ENCODE peak calls at places on chromosomes 7 and 10, in six cellular contexts. One of them, this sample, is unnamed. For H3K4me1, the result is how much of the 10 kb centered on the place peaks cover.

GRCh38 chr10:71963756-71964668 is at the start of gene CHST3:
- DNase-seq in neural progenitor cell: peak
- DNase-seq in endodermal cell: peak
- DNase-seq in neuronal stem cell: peak
- DNase-seq in fibroblast of lung: peak
- DNase-seq in mesendoderm: peak
- DNase-seq in this sample: peak

GRCh38 chr10:62638062-62638477 is 166.4 kb upstream of the ADO start:
- DNase-seq in endodermal cell: no peak
- DNase-seq in fibroblast of lung: peak
- DNase-seq in neuronal stem cell: no peak
- DNase-seq in mesendoderm: peak
- DNase-seq in neural progenitor cell: no peak
- DNase-seq in this sample: no peak

GRCh38 chr7:101235050-101235449 is 2.6 kb downstream of the CLDN15 start:
- DNase-seq in fibroblast of lung: no peak
- DNase-seq in neuronal stem cell: no peak
- DNase-seq in mesendoderm: peak
- DNase-seq in neural progenitor cell: peak
- DNase-seq in endodermal cell: peak
- DNase-seq in this sample: no peak

GRCh38 chr10:70864940-70865339 is 23.4 kb downstream of the PCBD1 start:
- DNase-seq in fibroblast of lung: no peak
- DNase-seq in neural progenitor cell: no peak
- DNase-seq in neuronal stem cell: no peak
- DNase-seq in mesendoderm: no peak
- DNase-seq in endodermal cell: no peak
- DNase-seq in this sample: no peak

GRCh38 chr10:86253171-86254072 is 113.2 kb downstream of the GRID1 start:
- DNase-seq in mesendoderm: peak
- DNase-seq in endodermal cell: peak
- DNase-seq in neuronal stem cell: no peak
- DNase-seq in neural progenitor cell: no peak
- DNase-seq in fibroblast of lung: no peak
- DNase-seq in this sample: no peak

GRCh38 chr7:67588631-67589030 is 592.0 kb downstream of the TYW1 start:
- DNase-seq in neuronal stem cell: no peak
- DNase-seq in mesendoderm: no peak
- DNase-seq in neural progenitor cell: no peak
- DNase-seq in endodermal cell: no peak
- DNase-seq in fibroblast of lung: no peak
- DNase-seq in this sample: no peak

GRCh38 chr7:98872328-98872924 is 2.6 kb upstream of the TMEM130 start:
- DNase-seq in neural progenitor cell: peak
- DNase-seq in endodermal cell: peak
- DNase-seq in fibroblast of lung: peak
- DNase-seq in mesendoderm: peak
- DNase-seq in neuronal stem cell: no peak
- DNase-seq in this sample: no peak

GRCh38 chr7:135197906-135198655 is 13.2 kb downstream of the WDR91 start:
- DNase-seq in neuronal stem cell: no peak
- DNase-seq in neural progenitor cell: no peak
- DNase-seq in endodermal cell: no peak
- DNase-seq in mesendoderm: no peak
- DNase-seq in fibroblast of lung: peak
- DNase-seq in this sample: no peak

GRCh38 chr7:93559624-93560491 is 14.7 kb downstream of the CALCR start:
- DNase-seq in fibroblast of lung: no peak
- DNase-seq in mesendoderm: no peak
- DNase-seq in neuronal stem cell: no peak
- DNase-seq in endodermal cell: no peak
- DNase-seq in neural progenitor cell: no peak
- DNase-seq in this sample: no peak

GRCh38 chr10:47349516-47349915 is 1.4 kb downstream of the RBP3 start:
- DNase-seq in mesendoderm: no peak
- DNase-seq in fibroblast of lung: no peak
- DNase-seq in endodermal cell: no peak
- DNase-seq in neural progenitor cell: no peak
- DNase-seq in neuronal stem cell: no peak
- DNase-seq in this sample: no peak

GRCh38 chr7:70092314-70093303 is 494.3 kb downstream of the AUTS2 start:
- DNase-seq in neuronal stem cell: no peak
- DNase-seq in endodermal cell: no peak
- DNase-seq in mesendoderm: no peak
- DNase-seq in fibroblast of lung: peak
- DNase-seq in neural progenitor cell: no peak
- DNase-seq in this sample: peak

GRCh38 chr10:125151824-125152634 is 8.3 kb downstream of the CTBP2 start:
- DNase-seq in endodermal cell: peak
- DNase-seq in fibroblast of lung: no peak
- DNase-seq in neural progenitor cell: peak
- DNase-seq in mesendoderm: peak
- DNase-seq in neuronal stem cell: no peak
- DNase-seq in this sample: peak

GRCh38 chr10:101760510-101760909 is 15.4 kb downstream of the FGF8 start:
- DNase-seq in endodermal cell: no peak
- DNase-seq in neuronal stem cell: no peak
- DNase-seq in mesendoderm: no peak
- DNase-seq in neural progenitor cell: no peak
- DNase-seq in fibroblast of lung: no peak
- DNase-seq in this sample: no peak

GRCh38 chr7:155930061-155930460 is 117.8 kb upstream of the SHH start:
- DNase-seq in neural progenitor cell: no peak
- DNase-seq in endodermal cell: no peak
- DNase-seq in mesendoderm: no peak
- DNase-seq in neuronal stem cell: no peak
- DNase-seq in fibroblast of lung: no peak
- DNase-seq in this sample: peak

GRCh38 chr10:47246409-47247189 is 53.4 kb upstream of the GDF10 start:
- DNase-seq in mesendoderm: no peak
- DNase-seq in fibroblast of lung: no peak
- DNase-seq in neural progenitor cell: no peak
- DNase-seq in neuronal stem cell: no peak
- DNase-seq in endodermal cell: peak
- DNase-seq in this sample: no peak

GRCh38 chr7:16071246-16071857 is 350.0 kb downstream of the CRPPA start:
- DNase-seq in mesendoderm: peak
- DNase-seq in neuronal stem cell: peak
- DNase-seq in neural progenitor cell: peak
- DNase-seq in fibroblast of lung: peak
- DNase-seq in endodermal cell: peak
- DNase-seq in this sample: no peak

GRCh38 chr10:61633665-61634064 is 29.1 kb upstream of the CABCOCO1 start:
- DNase-seq in neural progenitor cell: no peak
- DNase-seq in endodermal cell: no peak
- DNase-seq in neuronal stem cell: no peak
- DNase-seq in mesendoderm: no peak
- DNase-seq in fibroblast of lung: peak
- DNase-seq in this sample: no peak

DNA sequence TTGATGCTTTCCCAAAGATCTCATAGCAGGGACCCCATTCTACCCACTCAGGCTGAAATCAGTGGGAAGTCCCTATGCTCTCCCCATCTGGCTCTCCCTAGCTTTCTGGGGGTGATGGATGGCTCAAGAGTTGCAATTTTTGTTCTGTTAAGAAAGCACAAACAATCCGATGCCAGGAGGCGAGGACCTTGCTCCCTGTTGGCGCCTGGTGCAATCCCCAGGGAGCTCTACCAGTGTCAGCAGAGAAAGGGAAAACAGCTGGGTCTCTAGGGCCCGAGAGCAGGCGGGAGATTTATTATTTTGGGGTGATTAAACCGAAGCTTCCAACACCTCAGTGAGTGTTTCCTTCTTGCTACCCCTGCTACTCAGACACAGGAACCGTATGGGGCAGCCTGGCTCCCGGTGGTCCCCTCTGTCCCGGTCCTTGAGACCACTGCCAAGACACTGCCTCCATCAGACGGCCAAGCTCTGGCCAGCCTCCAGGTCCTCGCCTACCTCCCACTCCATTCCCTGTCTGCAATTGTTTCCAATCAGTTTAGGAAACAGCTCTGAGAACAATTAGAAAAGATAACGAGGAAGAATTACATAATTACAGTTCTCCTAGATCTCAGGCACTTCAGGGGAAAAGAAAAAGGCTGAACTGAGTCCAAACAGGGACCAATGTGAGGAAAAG is 147.9 kb downstream of the PLXNA4 start:
- DNase-seq in fibroblast of lung: peak
- DNase-seq in endodermal cell: no peak
- DNase-seq in neural progenitor cell: no peak
- DNase-seq in neuronal stem cell: no peak
- DNase-seq in mesendoderm: no peak
- DNase-seq in this sample: peak
- H3K4me1 ChIP-seq in fibroblast of lung: under half
- H3K4me1 ChIP-seq in endodermal cell: under half
- H3K4me1 ChIP-seq in neural progenitor cell: under half
- H3K4me1 ChIP-seq in neuronal stem cell: under half
- H3K4me1 ChIP-seq in mesendoderm: under half
- H3K4me1 ChIP-seq in this sample: under half

GRCh38 chr7:4703532-4703931 is 21.4 kb downstream of the FOXK1 start:
- DNase-seq in mesendoderm: no peak
- DNase-seq in neural progenitor cell: no peak
- DNase-seq in fibroblast of lung: no peak
- DNase-seq in neuronal stem cell: no peak
- DNase-seq in endodermal cell: no peak
- DNase-seq in this sample: no peak

GRCh38 chr7:4706384-4707032 is 24.4 kb downstream of the FOXK1 start:
- DNase-seq in neural progenitor cell: peak
- DNase-seq in mesendoderm: peak
- DNase-seq in endodermal cell: peak
- DNase-seq in neuronal stem cell: no peak
- DNase-seq in fibroblast of lung: no peak
- DNase-seq in this sample: no peak

GRCh38 chr7:4709187-4709586 is 27.1 kb downstream of the FOXK1 start:
- DNase-seq in fibroblast of lung: no peak
- DNase-seq in endodermal cell: peak
- DNase-seq in neuronal stem cell: no peak
- DNase-seq in mesendoderm: peak
- DNase-seq in neural progenitor cell: peak
- DNase-seq in this sample: no peak

GRCh38 chr7:4707980-4708411 is 25.9 kb downstream of the FOXK1 start:
- DNase-seq in mesendoderm: peak
- DNase-seq in endodermal cell: peak
- DNase-seq in neural progenitor cell: peak
- DNase-seq in fibroblast of lung: no peak
- DNase-seq in neuronal stem cell: peak
- DNase-seq in this sample: no peak

GRCh38 chr7:4707134-4707651 is 25.1 kb downstream of the FOXK1 start:
- DNase-seq in fibroblast of lung: no peak
- DNase-seq in neuronal stem cell: peak
- DNase-seq in endodermal cell: peak
- DNase-seq in mesendoderm: peak
- DNase-seq in neural progenitor cell: peak
- DNase-seq in this sample: no peak
- H3K9ac ChIP-seq in fibroblast of lung: no peak
- H3K9ac ChIP-seq in neuronal stem cell: no peak
- H3K9ac ChIP-seq in endodermal cell: no peak
- H3K9ac ChIP-seq in mesendoderm: peak
- H3K9ac ChIP-seq in neural progenitor cell: peak
- H3K9ac ChIP-seq in this sample: no peak

DNA sequence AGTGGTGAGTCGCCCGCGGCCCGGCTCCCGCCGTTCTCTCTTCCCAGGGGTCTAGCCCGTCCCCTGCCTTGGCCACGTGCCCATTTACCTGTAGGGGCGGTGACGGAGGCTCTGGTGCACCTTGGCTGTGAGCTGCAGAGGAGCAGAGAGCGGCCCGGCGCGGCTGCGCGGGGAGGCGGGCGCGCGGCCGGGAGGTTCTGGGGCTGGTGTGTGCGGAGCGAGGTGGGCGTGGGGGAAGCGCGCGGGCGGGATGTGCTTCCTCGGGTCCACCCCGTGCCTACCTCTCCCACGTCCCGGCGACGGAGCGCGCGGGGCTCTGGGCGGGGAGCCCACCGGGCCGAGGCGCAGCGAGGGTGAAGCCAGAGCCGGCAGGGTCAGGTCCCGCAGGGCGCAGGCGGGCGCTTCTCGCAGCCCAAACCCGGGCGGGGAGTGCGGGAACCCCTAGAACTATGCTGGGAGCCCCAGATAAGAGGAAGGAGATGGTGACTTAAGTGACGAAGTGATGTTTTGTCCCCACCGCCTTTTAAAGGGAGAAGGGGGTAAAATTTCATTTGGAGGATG is 430 bp downstream of the UPP1 start:
- DNase-seq in neuronal stem cell: no peak
- DNase-seq in mesendoderm: peak
- DNase-seq in neural progenitor cell: no peak
- DNase-seq in fibroblast of lung: no peak
- DNase-seq in endodermal cell: peak
- DNase-seq in this sample: peak
- H3K4me1 ChIP-seq in neuronal stem cell: under half
- H3K4me1 ChIP-seq in mesendoderm: under half
- H3K4me1 ChIP-seq in neural progenitor cell: under half
- H3K4me1 ChIP-seq in fibroblast of lung: under half
- H3K4me1 ChIP-seq in endodermal cell: under half
- H3K4me1 ChIP-seq in this sample: under half

DNA sequence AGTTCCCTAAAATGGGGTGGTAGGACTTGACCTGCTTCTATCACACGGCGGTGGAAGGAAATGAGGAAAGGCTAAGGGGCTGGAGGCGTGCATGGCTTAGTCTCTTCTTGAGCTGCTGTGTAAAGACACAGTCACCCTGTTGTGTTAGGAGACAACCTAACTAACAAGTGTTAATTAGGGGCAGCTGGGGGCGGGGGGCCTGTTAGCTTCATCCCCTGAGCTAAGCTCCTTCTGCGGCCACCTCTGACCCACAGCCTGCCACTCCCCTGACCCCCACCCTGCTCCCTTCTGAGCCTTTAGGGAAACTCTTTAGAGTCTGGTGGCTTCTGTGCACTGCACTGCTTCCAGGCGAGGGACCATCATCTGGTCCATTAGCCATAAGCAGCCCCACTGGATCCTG is 28.0 kb downstream of the COL17A1 start:
- DNase-seq in neural progenitor cell: peak
- DNase-seq in neuronal stem cell: peak
- DNase-seq in fibroblast of lung: no peak
- DNase-seq in endodermal cell: peak
- DNase-seq in mesendoderm: peak
- DNase-seq in this sample: no peak
- H3K9ac ChIP-seq in neural progenitor cell: no peak
- H3K9ac ChIP-seq in neuronal stem cell: no peak
- H3K9ac ChIP-seq in fibroblast of lung: no peak
- H3K9ac ChIP-seq in endodermal cell: no peak
- H3K9ac ChIP-seq in mesendoderm: no peak
- H3K9ac ChIP-seq in this sample: no peak

DNA sequence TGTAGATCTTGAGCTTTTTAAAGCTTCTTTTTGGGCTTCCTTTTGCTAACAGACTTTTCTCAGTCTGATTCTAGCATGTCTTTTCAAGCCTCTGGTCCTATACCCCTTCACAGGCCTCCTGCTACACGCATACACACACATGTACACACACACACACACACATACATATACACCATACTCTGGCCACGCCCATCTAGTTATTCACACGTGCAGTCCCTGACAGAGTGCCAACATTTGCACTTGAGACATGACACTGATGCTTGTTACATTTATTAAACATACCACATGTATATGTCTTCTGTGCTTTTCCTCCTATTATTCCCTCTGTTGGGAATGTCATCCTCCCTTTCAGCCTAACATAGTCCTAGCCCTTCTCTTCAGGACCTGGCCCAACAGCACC is 222.2 kb downstream of the ARHGAP12 start:
- DNase-seq in fibroblast of lung: no peak
- DNase-seq in mesendoderm: no peak
- DNase-seq in endodermal cell: no peak
- DNase-seq in neural progenitor cell: no peak
- DNase-seq in neuronal stem cell: no peak
- DNase-seq in this sample: no peak
- H3K4me1 ChIP-seq in fibroblast of lung: under half
- H3K4me1 ChIP-seq in mesendoderm: under half
- H3K4me1 ChIP-seq in endodermal cell: under half
- H3K4me1 ChIP-seq in neural progenitor cell: under half
- H3K4me1 ChIP-seq in neuronal stem cell: under half
- H3K4me1 ChIP-seq in this sample: under half